ENCODE peak calls at places on chromosomes 7 and 10, in six cellular contexts. M, Z, C, P, U and G are unnamed samples.

GRCh38 chr7:98294326-98294725 is 12.8 kb downstream of the BRI3 start:
- DNase-seq in M (no peak), Z (no peak), C (no peak), P (peak; percentile 44), U (no peak), G (no peak)

GRCh38 chr10:132701099-132701845 is 84.7 kb downstream of the NKX6-2 start:
- DNase-seq in M (no peak), Z (no peak), C (no peak), P (no peak), U (no peak), G (no peak)

GRCh38 chr10:63582686-63583085 is 61.5 kb downstream of the REEP3 start:
- DNase-seq in M (no peak), Z (no peak), C (no peak), P (no peak), U (no peak), G (no peak)

GRCh38 chr10:71233491-71233892 is 21.1 kb downstream of the UNC5B start:
- DNase-seq in M (no peak), Z (no peak), C (no peak), P (no peak), U (no peak), G (no peak)

GRCh38 chr10:105073999-105074398 is 432.9 kb downstream of the SORCS3 start:
- DNase-seq in M (no peak), Z (no peak), C (no peak), P (no peak), U (no peak), G (no peak)

GRCh38 chr7:112882022-112882421 is 91.8 kb upstream of the TMEM168 start:
- DNase-seq in M (no peak), Z (no peak), C (no peak), P (no peak), U (no peak), G (no peak)

GRCh38 chr7:92588561-92588960 is 1.6 kb downstream of the FAM133B start:
- DNase-seq in M (no peak), Z (no peak), C (no peak), P (peak; percentile 47), U (peak; percentile 31), G (no peak)

GRCh38 chr7:101058355-101058754 is 26.9 kb upstream of the TRIM56 start:
- DNase-seq in M (peak; percentile 20), Z (peak; percentile 24), C (peak; percentile 73), P (peak; percentile 76), U (peak; percentile 78), G (peak; percentile 64)

GRCh38 chr7:146960747-146961416 is 844.3 kb downstream of the CNTNAP2 start:
- DNase-seq in M (no peak), Z (no peak), C (no peak), P (no peak), U (peak; percentile 29), G (no peak)

GRCh38 chr7:150945171-150945852 is 32.8 kb downstream of the KCNH2 start:
- DNase-seq in M (no peak), Z (no peak), C (no peak), P (no peak), U (no peak), G (peak; percentile 7)

GRCh38 chr7:128920913-128921582 is 10.5 kb upstream of the KCP start:
- DNase-seq in M (no peak), Z (no peak), C (no peak), P (no peak), U (no peak), G (no peak)

GRCh38 chr7:87148332-87148955 is 3.8 kb upstream of the DMTF1 start:
- DNase-seq in M (no peak), Z (peak; percentile 37), C (no peak), P (peak; percentile 63), U (peak; percentile 65), G (no peak)

GRCh38 chr10:42801135-42801534 is 18.5 kb downstream of the BMS1 start:
- DNase-seq in M (no peak), Z (no peak), C (no peak), P (peak; percentile 6), U (no peak), G (no peak)

GRCh38 chr10:64041185-64041988 is 520.2 kb downstream of the REEP3 start:
- DNase-seq in M (peak; percentile 80), Z (peak; percentile 53), C (peak; percentile 71), P (peak; percentile 65), U (peak; percentile 93), G (peak; percentile 30)

GRCh38 chr10:9296206-9296605 is 1241.7 kb downstream of the GATA3 start:
- DNase-seq in M (no peak), Z (peak; percentile 25), C (no peak), P (peak; percentile 54), U (no peak), G (no peak)

GRCh38 chr10:21975378-21975990 is 28.0 kb downstream of the DNAJC1 start:
- DNase-seq in M (no peak), Z (no peak), C (no peak), P (peak; percentile 7), U (no peak), G (no peak)

GRCh38 chr7:884191-885003 is 8.0 kb downstream of the GET4 start:
- DNase-seq in M (no peak), Z (no peak), C (no peak), P (no peak), U (no peak), G (no peak)

DNA sequence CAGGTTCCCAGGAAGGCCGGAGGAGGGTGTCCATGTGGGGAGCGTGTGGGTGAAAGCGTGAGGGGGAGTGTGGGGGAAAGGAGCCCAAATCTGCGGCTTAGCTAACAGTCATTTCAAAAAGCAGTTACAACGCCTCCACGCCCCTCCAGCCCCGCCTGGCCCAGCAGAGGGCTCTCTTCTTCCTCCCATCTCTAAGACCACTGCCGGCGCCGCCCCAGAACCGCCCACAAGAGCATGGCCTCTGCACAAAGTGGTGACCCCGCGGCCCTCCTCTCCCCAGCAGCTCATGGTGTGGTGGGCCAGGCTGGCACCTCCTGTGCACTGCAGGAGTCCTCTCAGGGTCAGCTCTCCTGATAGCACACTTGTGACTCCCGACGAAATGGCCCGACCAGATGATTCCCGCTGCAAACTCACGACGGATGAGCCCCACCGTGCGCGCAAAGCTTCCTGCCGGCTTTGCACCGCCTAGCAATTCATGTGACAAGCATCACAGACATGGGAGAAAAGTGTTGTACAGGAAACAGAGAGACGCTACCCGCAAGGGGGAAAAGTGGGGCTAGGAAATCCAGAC is 12.4 kb upstream of the HUS1 start:
- DNase-seq in M (peak; percentile 94), Z (peak; percentile 28), C (peak; percentile 64), P (peak; percentile 88), U (peak; percentile 91), G (peak; percentile 64)
- TF ChIP-seq CTCF in M (peak; percentile 82), Z (peak; percentile 74), C (no peak), P (peak; percentile 90), U (peak; percentile 81), G (no peak)

GRCh38 chr10:75108684-75109458 is 2.6 kb upstream of the SAMD8 start:
- DNase-seq in M (peak; percentile 68), Z (no peak), C (no peak), P (peak; percentile 31), U (peak; percentile 82), G (no peak)

GRCh38 chr10:75109459-75109778 is 2.0 kb upstream of the SAMD8 start:
- DNase-seq in M (no peak), Z (no peak), C (no peak), P (no peak), U (no peak), G (no peak)

GRCh38 chr10:75111906-75112703 is 649 bp downstream of the SAMD8 start:
- DNase-seq in M (peak; percentile 61), Z (peak; percentile 33), C (peak; percentile 70), P (peak; percentile 69), U (peak; percentile 76), G (peak; percentile 37)

GRCh38 chr10:75110006-75110632 is 1.3 kb upstream of the SAMD8 start:
- DNase-seq in M (no peak), Z (no peak), C (peak; percentile 40), P (no peak), U (no peak), G (no peak)

GRCh38 chr10:75111367-75111905 is at the start of gene SAMD8:
- DNase-seq in M (peak; percentile 99), Z (peak; percentile 96), C (peak; percentile 97), P (peak; percentile 98), U (peak; percentile 98), G (peak; percentile 82)
- TF ChIP-seq CTCF in M (peak; percentile 73), Z (peak; percentile 87), C (no peak), P (no peak), U (peak; percentile 17), G (no peak)

GRCh38 chr10:50312464-50313437 is 61.4 kb upstream of the ASAH2 start:
- DNase-seq in M (no peak), Z (peak; percentile 91), C (no peak), P (peak; percentile 90), U (no peak), G (no peak)

GRCh38 chr10:50309342-50309741 is 58.0 kb upstream of the ASAH2 start:
- DNase-seq in M (no peak), Z (no peak), C (no peak), P (no peak), U (no peak), G (no peak)

GRCh38 chr10:50316169-50316568 is 64.9 kb upstream of the ASAH2 start:
- DNase-seq in M (no peak), Z (no peak), C (no peak), P (no peak), U (no peak), G (no peak)

GRCh38 chr10:50314169-50315071 is 63.1 kb upstream of the ASAH2 start:
- DNase-seq in M (no peak), Z (no peak), C (no peak), P (no peak), U (no peak), G (no peak)

GRCh38 chr10:50310560-50311174 is 59.4 kb upstream of the ASAH2 start:
- DNase-seq in M (peak; percentile 37), Z (no peak), C (no peak), P (no peak), U (peak; percentile 76), G (no peak)
- TF ChIP-seq CTCF in M (no peak), Z (peak; percentile 65), C (no peak), P (no peak), U (peak; percentile 68), G (no peak)

DNA sequence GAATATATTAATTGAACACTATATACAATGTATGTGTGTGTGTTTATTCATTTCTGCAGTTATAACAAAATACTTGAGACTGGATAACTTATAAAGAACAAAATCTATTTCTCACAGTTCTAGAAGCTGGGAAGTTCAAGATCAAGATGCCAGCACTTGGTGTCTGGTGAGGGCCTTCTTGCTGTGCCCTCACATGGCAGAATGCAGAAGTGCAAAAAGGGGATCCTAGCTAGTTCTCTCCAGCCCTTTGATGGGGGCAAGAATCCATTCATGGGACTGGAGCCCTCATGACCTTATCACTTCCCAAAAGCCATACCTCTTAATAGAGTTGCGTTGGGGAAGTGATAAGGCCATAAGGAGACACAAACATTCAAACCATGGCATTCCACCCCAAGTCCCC is 8.4 kb downstream of the GRB10 start:
- DNase-seq in M (no peak), Z (no peak), C (no peak), P (no peak), U (no peak), G (no peak)
- TF ChIP-seq CTCF in M (no peak), Z (no peak), C (no peak), P (no peak), U (peak; percentile 14), G (no peak)

GRCh38 chr10:72306215-72306760 is 32.6 kb downstream of the DDIT4 start:
- DNase-seq in M (no peak), Z (no peak), C (no peak), P (no peak), U (no peak), G (no peak)
- TF ChIP-seq CTCF in M (no peak), Z (no peak), C (no peak), P (no peak), U (no peak), G (no peak)